ENCODE peak calls at places on chromosomes 4 and X, in six cellular contexts. M is GM13976; B is activated B cell treated with CpG ODN at 0.5 μM for 24 hours; V is fibroblast of the aortic adventitia; L is ascending aorta; Y is CD8-positive, alpha-beta T cell. T is an unnamed sample.

GRCh38 chrX:68193234-68193633 is 240.1 kb downstream of the OPHN1 start:
- DNase-seq in M (no peak), B (no peak), L (no peak), V (no peak), Y (no peak), T (no peak)

GRCh38 chr4:140049024-140049923 is 104.7 kb downstream of the MAML3 start:
- DNase-seq in L (peak), V (peak), M (no peak), B (no peak), Y (peak), T (no peak)

GRCh38 chr4:106422766-106423165 is 54.2 kb upstream of the GIMD1 start:
- DNase-seq in V (no peak), Y (no peak), B (no peak), M (no peak), L (no peak), T (no peak)

GRCh38 chrX:39600222-39600621 is 497.5 kb downstream of the BCOR start:
- DNase-seq in M (no peak), B (no peak), V (no peak), L (no peak), Y (no peak), T (no peak)

GRCh38 chrX:132270699-132271098 is 51.5 kb upstream of the RAP2C start:
- DNase-seq in B (no peak), Y (no peak), M (no peak), V (peak), L (peak), T (no peak)

GRCh38 chr4:153759407-153760226 is at the start of gene RNF175:
- DNase-seq in M (no peak), B (no peak), L (no peak), V (no peak), Y (no peak), T (no peak)

GRCh38 chr4:6720202-6720699 is 4.3 kb downstream of the BLOC1S4 start:
- DNase-seq in M (peak), V (peak), B (peak), L (peak), Y (peak), T (peak)

GRCh38 chr4:79498282-79498681 is 90.3 kb upstream of the GK2 start:
- DNase-seq in V (no peak), B (no peak), L (no peak), M (no peak), Y (no peak), T (no peak)

GRCh38 chrX:143788265-143788664 is 67.7 kb upstream of the SPANXN2 start:
- DNase-seq in Y (no peak), L (no peak), B (no peak), M (no peak), V (peak), T (no peak)
- TF ChIP-seq CTCF in Y (no peak), L (no peak), B (no peak), M (peak), V (peak), T (peak)

GRCh38 chr4:75673959-75674328 is 733 bp upstream of the G3BP2 start:
- DNase-seq in M (no peak), L (no peak), Y (no peak), B (no peak), V (peak), T (no peak)
- TF ChIP-seq CTCF in M (no peak), L (no peak), Y (no peak), B (no peak), V (no peak), T (no peak)

GRCh38 chrX:49761481-49761880 is 65.7 kb upstream of the PAGE1 start:
- DNase-seq in M (peak), Y (no peak), L (no peak), B (no peak), V (peak), T (no peak)
- TF ChIP-seq CTCF in M (peak), Y (peak), L (peak), B (no peak), V (peak), T (peak)

DNA sequence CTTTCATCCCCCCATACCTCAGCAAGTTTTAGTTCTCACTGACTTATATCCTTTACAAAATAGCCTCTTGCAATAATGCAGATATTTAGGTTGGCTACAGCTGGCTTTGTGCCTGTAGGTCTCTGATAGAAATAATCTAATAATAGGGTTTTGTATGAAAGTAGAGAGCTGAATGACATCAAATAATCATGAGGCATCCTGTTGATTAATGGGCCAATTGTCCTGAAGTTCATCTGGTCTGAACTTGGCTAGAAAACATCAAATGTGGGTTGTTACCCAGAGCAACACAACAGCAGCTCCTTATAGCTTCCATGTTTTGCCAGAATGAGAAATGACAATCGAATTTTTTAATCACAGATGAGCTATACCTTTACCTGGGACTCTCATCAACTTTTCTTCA is 19.2 kb upstream of the LHFPL1 start:
- DNase-seq in M (no peak), L (no peak), B (no peak), V (no peak), Y (no peak), T (no peak)
- TF ChIP-seq CTCF in M (no peak), L (no peak), B (no peak), V (no peak), Y (no peak), T (no peak)

GRCh38 chr4:48931459-48931858 is 24.9 kb upstream of the OCIAD2 start:
- DNase-seq in V (no peak), B (no peak), M (no peak), L (no peak), Y (no peak), T (no peak)
- TF ChIP-seq CTCF in V (peak), B (no peak), M (no peak), L (no peak), Y (no peak), T (no peak)

DNA sequence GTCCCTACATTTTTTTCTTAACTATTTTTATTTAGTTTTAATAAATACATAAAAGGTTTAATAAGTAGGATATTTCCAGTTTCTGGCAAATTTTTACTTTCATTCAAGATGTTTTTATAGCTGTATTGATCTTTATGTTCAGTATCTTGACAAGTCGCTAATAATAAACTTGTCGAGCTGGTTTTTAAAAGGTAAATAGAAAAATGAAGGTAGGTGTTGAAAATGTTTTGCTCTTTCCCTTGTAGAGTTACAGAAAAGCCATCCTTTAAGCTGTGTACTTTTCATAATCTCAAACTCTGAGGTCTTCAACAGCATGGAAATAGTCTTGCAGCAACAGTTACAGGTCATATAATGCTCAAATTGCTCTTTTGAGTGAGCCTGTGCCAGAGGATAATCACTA is 52.6 kb downstream of the RS1 start:
- DNase-seq in L (no peak), Y (no peak), B (no peak), M (no peak), V (no peak), T (no peak)
- TF ChIP-seq CTCF in L (no peak), Y (no peak), B (no peak), M (no peak), V (no peak), T (no peak)

DNA sequence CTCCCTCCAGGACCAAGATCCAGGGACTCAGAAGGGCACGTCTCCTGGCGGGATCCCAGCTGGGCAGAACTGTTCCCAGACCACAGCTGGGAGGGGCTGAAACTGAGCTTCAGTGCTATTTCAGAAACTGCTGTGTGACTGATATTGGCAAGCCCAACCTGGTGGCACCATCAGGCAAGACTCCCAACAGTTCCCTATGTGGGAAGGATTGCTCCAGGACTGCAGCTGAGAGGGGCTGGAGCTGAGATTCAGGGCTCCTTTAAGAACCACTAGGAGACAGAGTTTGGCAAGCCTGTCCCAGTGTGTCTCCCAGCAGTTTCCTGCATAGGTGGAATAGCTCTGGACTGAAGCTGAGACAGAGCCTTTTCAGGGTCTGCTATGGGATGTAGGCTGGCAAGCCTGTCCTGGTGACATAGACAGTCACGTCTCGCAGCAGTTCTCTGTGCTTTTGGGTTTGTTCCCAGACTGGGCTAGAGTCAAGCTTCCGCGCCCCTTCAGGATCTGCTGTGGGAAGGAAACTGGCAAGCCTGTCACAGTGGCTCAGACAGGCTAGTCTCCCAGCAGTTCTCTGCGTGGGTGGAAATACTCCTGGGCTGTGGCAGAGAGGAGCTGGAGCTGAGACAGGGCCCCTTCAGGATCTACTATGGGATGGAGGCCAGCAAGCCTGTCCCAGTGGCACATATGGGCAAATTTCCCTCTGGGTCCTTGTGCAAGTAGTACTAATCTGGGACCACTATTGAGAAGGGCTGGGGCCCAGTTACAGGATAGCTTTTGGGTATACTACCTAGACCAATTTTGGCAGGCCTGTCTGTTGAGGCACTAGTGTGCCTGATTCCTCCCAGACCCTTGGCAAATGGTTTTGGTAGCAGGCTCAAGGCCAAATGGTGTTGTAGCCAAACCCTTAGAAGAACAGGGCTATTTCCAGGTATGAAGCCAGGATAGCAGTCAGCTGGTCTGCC is 20.2 kb upstream of the MED14 start:
- DNase-seq in Y (no peak), L (peak), V (peak), M (no peak), B (no peak), T (no peak)
- TF ChIP-seq CTCF in Y (no peak), L (no peak), V (peak), M (no peak), B (no peak), T (no peak)

DNA sequence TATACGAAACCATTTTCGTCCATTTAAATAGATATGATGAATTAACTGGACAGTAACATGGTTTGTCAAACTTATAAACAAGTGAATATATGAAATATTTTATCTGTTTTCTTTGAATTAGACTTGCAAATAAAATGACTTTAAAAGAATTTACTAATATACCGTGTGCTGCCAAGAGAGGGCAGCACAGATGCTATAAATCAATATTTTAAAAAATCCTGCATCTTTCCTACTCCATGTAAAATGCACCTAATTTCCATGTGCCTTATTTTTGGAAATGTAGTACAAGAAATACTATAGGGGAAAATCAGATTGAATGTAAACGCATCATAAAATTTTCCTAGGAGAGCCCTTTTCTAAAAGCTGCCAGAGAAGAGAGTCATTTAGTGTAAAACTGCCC is 62.2 kb downstream of the PRKX start:
- DNase-seq in M (no peak), L (no peak), Y (no peak), B (no peak), V (peak), T (no peak)
- TF ChIP-seq CTCF in M (peak), L (peak), Y (peak), B (no peak), V (peak), T (peak)

DNA sequence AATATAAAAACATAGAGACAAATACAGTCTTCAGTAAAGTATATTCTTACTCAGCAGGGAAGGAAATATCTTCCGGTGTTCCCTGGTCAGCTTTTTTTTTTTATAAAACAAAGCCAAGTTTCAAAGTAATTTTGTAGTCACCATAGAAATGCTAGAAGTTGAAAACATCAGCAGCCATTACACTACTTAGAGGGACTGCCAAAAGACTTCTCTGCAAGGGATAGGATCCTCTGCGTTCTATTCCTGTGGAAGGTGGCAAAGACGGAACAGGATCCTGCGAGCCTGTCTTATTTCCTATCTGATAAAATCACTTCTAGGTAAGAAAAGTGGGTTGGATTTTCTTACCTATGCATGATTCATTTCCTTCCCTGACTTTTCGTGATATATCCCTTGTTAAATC is 19.4 kb downstream of the CLDN22 start:
- DNase-seq in Y (no peak), M (no peak), L (no peak), B (no peak), V (no peak), T (no peak)
- TF ChIP-seq CTCF in Y (no peak), M (no peak), L (no peak), B (no peak), V (no peak), T (no peak)

T was measured in osteocyte.